ENCODE peak calls at places on chromosomes 11 and 22, in five cellular contexts. One of them, this sample, is unnamed. For H3K4me1 and H3K27me3, the result is how much of the 10 kb centered on the place peaks cover.

GRCh38 chr11:128095459-128096096 is 491.8 kb downstream of the ETS1 start:
- DNase-seq in upper lobe of left lung: no peak
- DNase-seq in upper lobe of right lung: no peak
- DNase-seq in neural progenitor cell: no peak
- DNase-seq in foreskin keratinocyte: peak
- DNase-seq in this sample: no peak

GRCh38 chr11:60710482-60710881 is 11.1 kb downstream of the MS4A8 start:
- DNase-seq in upper lobe of left lung: no peak
- DNase-seq in upper lobe of right lung: no peak
- DNase-seq in neural progenitor cell: peak
- DNase-seq in foreskin keratinocyte: no peak
- DNase-seq in this sample: peak

GRCh38 chr22:23380230-23380573 is 199.9 kb downstream of the IGLL1 start:
- DNase-seq in upper lobe of left lung: no peak
- DNase-seq in upper lobe of right lung: no peak
- DNase-seq in neural progenitor cell: no peak
- DNase-seq in foreskin keratinocyte: no peak
- DNase-seq in this sample: no peak

GRCh38 chr11:59999732-60000131 is 17.2 kb upstream of the OOSP4B start:
- DNase-seq in upper lobe of left lung: no peak
- DNase-seq in upper lobe of right lung: no peak
- DNase-seq in neural progenitor cell: peak
- DNase-seq in foreskin keratinocyte: no peak
- DNase-seq in this sample: no peak

GRCh38 chr11:72686639-72687215 is 12.5 kb upstream of the PDE2A start:
- DNase-seq in upper lobe of left lung: no peak
- DNase-seq in upper lobe of right lung: no peak
- DNase-seq in neural progenitor cell: no peak
- DNase-seq in foreskin keratinocyte: no peak
- DNase-seq in this sample: no peak

GRCh38 chr11:90737328-90738050 is 514.6 kb upstream of the CHORDC1 start:
- DNase-seq in upper lobe of left lung: no peak
- DNase-seq in upper lobe of right lung: no peak
- DNase-seq in neural progenitor cell: peak
- DNase-seq in foreskin keratinocyte: no peak
- DNase-seq in this sample: peak

GRCh38 chr11:62013266-62014157 is 46.1 kb upstream of the FTH1 start:
- DNase-seq in upper lobe of left lung: no peak
- DNase-seq in upper lobe of right lung: no peak
- DNase-seq in neural progenitor cell: no peak
- DNase-seq in foreskin keratinocyte: peak
- DNase-seq in this sample: no peak

GRCh38 chr11:124402326-124402922 is 3.6 kb upstream of the OR8B3 start:
- DNase-seq in upper lobe of left lung: peak
- DNase-seq in upper lobe of right lung: no peak
- DNase-seq in neural progenitor cell: peak
- DNase-seq in foreskin keratinocyte: peak
- DNase-seq in this sample: peak

GRCh38 chr11:66937334-66937733 is 20.8 kb downstream of the PC start:
- DNase-seq in upper lobe of left lung: no peak
- DNase-seq in upper lobe of right lung: no peak
- DNase-seq in neural progenitor cell: no peak
- DNase-seq in foreskin keratinocyte: no peak
- DNase-seq in this sample: no peak

GRCh38 chr11:116386118-116386699 is 386.6 kb downstream of the BUD13 start:
- DNase-seq in upper lobe of left lung: no peak
- DNase-seq in upper lobe of right lung: no peak
- DNase-seq in neural progenitor cell: no peak
- DNase-seq in foreskin keratinocyte: peak
- DNase-seq in this sample: no peak

GRCh38 chr11:121389651-121390050 is 62.5 kb upstream of the SORL1 start:
- DNase-seq in upper lobe of left lung: no peak
- DNase-seq in upper lobe of right lung: no peak
- DNase-seq in neural progenitor cell: peak
- DNase-seq in foreskin keratinocyte: peak
- DNase-seq in this sample: peak

GRCh38 chr11:69218271-69218682 is 62.5 kb downstream of the SMIM38 start:
- DNase-seq in upper lobe of left lung: no peak
- DNase-seq in upper lobe of right lung: no peak
- DNase-seq in neural progenitor cell: no peak
- DNase-seq in foreskin keratinocyte: no peak
- DNase-seq in this sample: peak

GRCh38 chr22:33300165-33300564 is 242.0 kb upstream of the SYN3 start:
- DNase-seq in upper lobe of left lung: no peak
- DNase-seq in upper lobe of right lung: no peak
- DNase-seq in neural progenitor cell: no peak
- DNase-seq in foreskin keratinocyte: no peak
- DNase-seq in this sample: no peak

GRCh38 chr22:48423481-48423901 is 1404.2 kb downstream of the BRD1 start:
- DNase-seq in upper lobe of left lung: no peak
- DNase-seq in upper lobe of right lung: peak
- DNase-seq in neural progenitor cell: no peak
- DNase-seq in foreskin keratinocyte: no peak
- DNase-seq in this sample: no peak

DNA sequence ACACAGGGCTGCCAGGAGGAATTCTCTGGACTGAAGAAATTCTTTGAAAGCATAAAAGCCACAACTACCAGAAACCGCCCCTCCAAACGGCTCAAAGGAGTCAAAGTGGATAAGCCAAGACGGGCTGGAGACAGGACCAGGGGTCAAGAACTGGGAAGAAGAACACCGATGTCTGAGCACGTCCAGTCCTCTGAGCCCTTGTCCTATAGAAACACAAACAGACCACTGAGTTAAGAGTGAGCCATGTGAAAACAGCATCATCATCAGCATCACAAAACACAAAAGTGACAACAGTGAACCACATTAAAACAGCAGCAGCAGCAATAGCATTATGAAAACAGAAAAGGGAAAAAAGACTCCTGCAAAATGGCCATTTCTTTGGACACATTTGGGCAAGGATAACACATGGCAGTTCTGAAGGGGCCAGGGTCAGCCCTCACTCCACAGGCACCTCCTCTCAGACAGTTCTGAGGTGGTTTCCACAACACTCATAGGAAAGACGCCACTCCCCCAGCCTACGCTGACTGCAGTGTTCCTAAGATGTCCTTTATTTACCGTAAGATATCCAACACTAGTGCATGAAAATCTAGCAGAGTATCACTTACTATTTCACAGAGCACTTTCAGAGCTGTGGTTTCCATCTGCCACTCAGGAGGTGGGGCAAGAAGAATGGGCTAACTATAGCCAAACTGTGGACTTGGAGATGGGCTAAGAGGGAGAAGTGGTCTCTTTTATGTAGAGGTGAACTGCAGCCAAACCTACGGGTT is 28.6 kb upstream of the YPEL1 start:
- DNase-seq in upper lobe of left lung: no peak
- DNase-seq in upper lobe of right lung: peak
- DNase-seq in neural progenitor cell: no peak
- DNase-seq in foreskin keratinocyte: no peak
- DNase-seq in this sample: no peak
- H3K4me1 ChIP-seq in upper lobe of left lung: under half
- H3K4me1 ChIP-seq in upper lobe of right lung: under half
- H3K4me1 ChIP-seq in neural progenitor cell: under half
- H3K4me1 ChIP-seq in foreskin keratinocyte: under half
- H3K4me1 ChIP-seq in this sample: under half

DNA sequence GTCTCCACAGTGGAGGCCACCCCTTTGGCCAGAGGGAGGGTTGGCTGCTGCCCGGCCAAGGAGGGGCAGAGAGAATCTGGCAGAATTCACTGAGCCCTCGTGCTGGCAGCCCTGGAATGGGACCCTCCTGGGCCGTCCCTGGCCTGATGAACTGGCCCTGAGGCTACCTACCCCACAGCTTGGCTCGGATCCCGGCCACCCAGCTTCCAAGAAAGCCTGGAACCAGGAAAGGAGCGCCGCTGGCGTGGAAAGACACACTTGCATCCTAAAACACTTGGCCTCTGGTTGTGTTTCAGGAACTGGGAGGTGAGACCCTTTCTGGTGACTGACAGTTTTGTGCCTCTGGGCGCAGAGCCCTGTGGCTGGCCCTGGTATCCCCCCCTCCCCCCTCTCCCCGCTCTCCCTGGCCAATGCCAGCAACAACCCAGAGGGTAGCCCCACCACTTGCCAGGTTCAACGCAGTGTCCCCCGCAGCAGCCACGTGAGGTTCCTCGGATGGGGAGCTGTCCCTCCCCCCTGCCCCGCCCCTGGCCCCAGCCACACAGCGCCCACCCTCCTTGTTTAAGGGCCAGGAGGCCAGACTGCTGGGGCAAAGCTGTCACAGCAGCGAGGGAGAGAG is 693 bp downstream of the NFAM1 start:
- DNase-seq in upper lobe of left lung: no peak
- DNase-seq in upper lobe of right lung: no peak
- DNase-seq in neural progenitor cell: no peak
- DNase-seq in foreskin keratinocyte: no peak
- DNase-seq in this sample: peak
- H3K27me3 ChIP-seq in upper lobe of left lung: under half
- H3K27me3 ChIP-seq in upper lobe of right lung: under half
- H3K27me3 ChIP-seq in neural progenitor cell: under half
- H3K27me3 ChIP-seq in foreskin keratinocyte: half or more
- H3K27me3 ChIP-seq in this sample: under half

GRCh38 chr22:31839986-31840385 is 86.2 kb downstream of the DEPDC5 start:
- DNase-seq in upper lobe of left lung: no peak
- DNase-seq in upper lobe of right lung: no peak
- DNase-seq in neural progenitor cell: no peak
- DNase-seq in foreskin keratinocyte: no peak
- DNase-seq in this sample: no peak

GRCh38 chr22:31840581-31840980 is 86.8 kb downstream of the DEPDC5 start:
- DNase-seq in upper lobe of left lung: no peak
- DNase-seq in upper lobe of right lung: no peak
- DNase-seq in neural progenitor cell: no peak
- DNase-seq in foreskin keratinocyte: no peak
- DNase-seq in this sample: no peak

GRCh38 chr22:31838917-31839316 is 85.1 kb downstream of the DEPDC5 start:
- DNase-seq in upper lobe of left lung: no peak
- DNase-seq in upper lobe of right lung: no peak
- DNase-seq in neural progenitor cell: no peak
- DNase-seq in foreskin keratinocyte: peak
- DNase-seq in this sample: no peak

GRCh38 chr22:31833930-31834329 is 80.1 kb downstream of the DEPDC5 start:
- DNase-seq in upper lobe of left lung: no peak
- DNase-seq in upper lobe of right lung: no peak
- DNase-seq in neural progenitor cell: no peak
- DNase-seq in foreskin keratinocyte: no peak
- DNase-seq in this sample: no peak

GRCh38 chr22:31836010-31836409 is 82.2 kb downstream of the DEPDC5 start:
- DNase-seq in upper lobe of left lung: no peak
- DNase-seq in upper lobe of right lung: no peak
- DNase-seq in neural progenitor cell: peak
- DNase-seq in foreskin keratinocyte: peak
- DNase-seq in this sample: no peak
- TF ChIP-seq CTCF in upper lobe of left lung: no peak
- TF ChIP-seq CTCF in upper lobe of right lung: no peak
- TF ChIP-seq CTCF in neural progenitor cell: peak
- TF ChIP-seq CTCF in foreskin keratinocyte: peak
- TF ChIP-seq CTCF in this sample: peak

GRCh38 chr11:119701591-119702260 is 27.3 kb downstream of the NECTIN1 start:
- DNase-seq in upper lobe of left lung: no peak
- DNase-seq in upper lobe of right lung: no peak
- DNase-seq in neural progenitor cell: no peak
- DNase-seq in foreskin keratinocyte: no peak
- DNase-seq in this sample: no peak

GRCh38 chr11:119700536-119701346 is 28.3 kb downstream of the NECTIN1 start:
- DNase-seq in upper lobe of left lung: peak
- DNase-seq in upper lobe of right lung: peak
- DNase-seq in neural progenitor cell: no peak
- DNase-seq in foreskin keratinocyte: peak
- DNase-seq in this sample: no peak

GRCh38 chr11:119697882-119698281 is 31.1 kb downstream of the NECTIN1 start:
- DNase-seq in upper lobe of left lung: no peak
- DNase-seq in upper lobe of right lung: no peak
- DNase-seq in neural progenitor cell: no peak
- DNase-seq in foreskin keratinocyte: no peak
- DNase-seq in this sample: no peak

GRCh38 chr11:119699227-119699626 is 29.8 kb downstream of the NECTIN1 start:
- DNase-seq in upper lobe of left lung: peak
- DNase-seq in upper lobe of right lung: peak
- DNase-seq in neural progenitor cell: no peak
- DNase-seq in foreskin keratinocyte: no peak
- DNase-seq in this sample: no peak

DNA sequence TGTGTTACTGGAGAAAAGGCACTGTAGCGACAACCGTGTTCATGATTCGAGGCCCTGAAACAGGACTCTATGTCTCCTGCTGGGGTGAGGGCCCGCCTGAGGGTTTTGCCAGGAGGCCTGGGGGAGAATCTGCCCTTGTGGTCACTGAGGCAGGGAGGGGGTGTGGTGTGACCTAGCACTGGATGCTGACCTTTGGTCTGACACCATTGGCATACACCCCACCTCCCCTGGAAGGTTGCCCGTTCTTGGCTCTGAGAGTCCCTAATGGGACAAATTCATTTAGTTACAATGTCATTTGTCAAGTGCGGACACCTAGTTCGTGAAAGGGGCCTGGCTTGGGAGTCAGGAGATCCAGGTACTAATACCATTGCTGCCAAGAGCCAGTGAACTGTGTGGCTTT is 29.0 kb downstream of the NECTIN1 start:
- DNase-seq in upper lobe of left lung: no peak
- DNase-seq in upper lobe of right lung: no peak
- DNase-seq in neural progenitor cell: no peak
- DNase-seq in foreskin keratinocyte: no peak
- DNase-seq in this sample: no peak
- H3K4me1 ChIP-seq in upper lobe of left lung: under half
- H3K4me1 ChIP-seq in upper lobe of right lung: under half
- H3K4me1 ChIP-seq in neural progenitor cell: under half
- H3K4me1 ChIP-seq in foreskin keratinocyte: half or more
- H3K4me1 ChIP-seq in this sample: under half

GRCh38 chr11:36313750-36314500 is 17.8 kb downstream of the PRR5L start:
- DNase-seq in upper lobe of left lung: no peak
- DNase-seq in upper lobe of right lung: no peak
- DNase-seq in neural progenitor cell: no peak
- DNase-seq in foreskin keratinocyte: no peak
- DNase-seq in this sample: no peak

GRCh38 chr11:36313073-36313472 is 17.0 kb downstream of the PRR5L start:
- DNase-seq in upper lobe of left lung: no peak
- DNase-seq in upper lobe of right lung: no peak
- DNase-seq in neural progenitor cell: no peak
- DNase-seq in foreskin keratinocyte: peak
- DNase-seq in this sample: no peak

GRCh38 chr11:36316049-36316448 is 20.0 kb downstream of the PRR5L start:
- DNase-seq in upper lobe of left lung: no peak
- DNase-seq in upper lobe of right lung: no peak
- DNase-seq in neural progenitor cell: no peak
- DNase-seq in foreskin keratinocyte: no peak
- DNase-seq in this sample: no peak

GRCh38 chr11:36312593-36312990 is 16.5 kb downstream of the PRR5L start:
- DNase-seq in upper lobe of left lung: no peak
- DNase-seq in upper lobe of right lung: no peak
- DNase-seq in neural progenitor cell: no peak
- DNase-seq in foreskin keratinocyte: peak
- DNase-seq in this sample: no peak

DNA sequence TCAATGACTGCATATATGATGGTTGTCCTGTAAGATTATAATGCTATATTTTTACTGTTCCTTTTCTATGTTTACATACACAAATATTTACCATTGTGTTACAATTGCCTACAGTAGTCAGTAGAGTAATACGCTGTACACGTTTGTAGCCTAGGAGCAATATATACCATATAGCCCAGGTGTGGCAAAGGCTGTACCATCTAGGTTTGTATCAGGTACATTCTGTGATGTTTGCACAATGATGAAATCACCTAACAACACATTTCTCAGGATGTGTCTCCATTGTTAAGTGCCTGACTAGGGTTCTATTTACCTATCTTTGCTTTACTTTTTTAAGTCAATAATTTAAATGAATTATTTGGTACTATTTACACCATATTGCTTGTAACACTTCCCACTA is 21.9 kb downstream of the PRR5L start:
- DNase-seq in upper lobe of left lung: no peak
- DNase-seq in upper lobe of right lung: no peak
- DNase-seq in neural progenitor cell: no peak
- DNase-seq in foreskin keratinocyte: no peak
- DNase-seq in this sample: no peak
- H3K27me3 ChIP-seq in upper lobe of left lung: under half
- H3K27me3 ChIP-seq in upper lobe of right lung: under half
- H3K27me3 ChIP-seq in neural progenitor cell: under half
- H3K27me3 ChIP-seq in foreskin keratinocyte: under half
- H3K27me3 ChIP-seq in this sample: under half